ENCODE peak calls at places on chromosomes 13 and 19, in six cellular contexts. Q is heart left ventricle, S is astrocyte of the spinal cord, D is suprapubic skin, P is kidney epithelial cell, Z is right lobe of liver. M is an unnamed sample.

GRCh38 chr13:74158028-74158427 is 23.8 kb upstream of the KLF12 start:
- DNase-seq in Q (peak; percentile 30), S (peak; percentile 45), D (no peak), P (no peak), Z (no peak), M (peak; percentile 11)

GRCh38 chr19:35216833-35217707 is 11.5 kb downstream of the FAM187B start:
- DNase-seq in Q (no peak), S (no peak), D (no peak), P (no peak), Z (no peak), M (no peak)

GRCh38 chr13:101576452-101576851 is 124.0 kb downstream of the ITGBL1 start:
- DNase-seq in Q (no peak), S (peak; percentile 31), D (no peak), P (no peak), Z (no peak), M (peak; percentile 37)

GRCh38 chr19:17078038-17078919 is 2.7 kb downstream of the MYO9B start:
- DNase-seq in Q (no peak), S (no peak), D (no peak), P (no peak), Z (peak; percentile 75), M (no peak)

GRCh38 chr19:51567583-51567982 is 3.5 kb upstream of the ZNF175 start:
- DNase-seq in Q (no peak), S (no peak), D (no peak), P (no peak), Z (no peak), M (no peak)

GRCh38 chr13:111187879-111188643 is 73.0 kb downstream of the ARHGEF7 start:
- DNase-seq in Q (no peak), S (peak; percentile 64), D (no peak), P (no peak), Z (no peak), M (peak; percentile 20)

GRCh38 chr13:98285317-98285716 is 108.2 kb upstream of the RNF113B start:
- DNase-seq in Q (no peak), S (no peak), D (no peak), P (no peak), Z (no peak), M (no peak)

GRCh38 chr19:14440049-14440448 is 6.9 kb downstream of the PKN1 start:
- DNase-seq in Q (peak; percentile 84), S (no peak), D (no peak), P (no peak), Z (peak; percentile 75), M (no peak)

GRCh38 chr13:93927431-93927830 is 552.1 kb downstream of the DCT start:
- DNase-seq in Q (no peak), S (no peak), D (no peak), P (no peak), Z (no peak), M (no peak)

GRCh38 chr19:48103922-48104321 is 6.7 kb downstream of the PLA2G4C start:
- DNase-seq in Q (no peak), S (no peak), D (no peak), P (no peak), Z (no peak), M (no peak)

GRCh38 chr19:13906525-13906904 is 514 bp downstream of the CC2D1A start:
- DNase-seq in Q (no peak), S (no peak), D (no peak), P (no peak), Z (peak; percentile 66), M (no peak)

GRCh38 chr13:98254541-98254940 is 77.5 kb upstream of the RNF113B start:
- DNase-seq in Q (no peak), S (peak; percentile 75), D (no peak), P (no peak), Z (no peak), M (no peak)

GRCh38 chr13:45436332-45436731 is 18.2 kb upstream of the SLC25A30 start:
- DNase-seq in Q (no peak), S (no peak), D (no peak), P (no peak), Z (peak; percentile 59), M (no peak)

GRCh38 chr13:31067416-31068118 is 94.1 kb downstream of the HSPH1 start:
- DNase-seq in Q (no peak), S (peak; percentile 64), D (no peak), P (peak; percentile 70), Z (no peak), M (no peak)

GRCh38 chr13:67554746-67555452 is 324.8 kb upstream of the PCDH9 start:
- DNase-seq in Q (no peak), S (peak; percentile 62), D (no peak), P (no peak), Z (no peak), M (no peak)

GRCh38 chr13:99218545-99218944 is 17.9 kb downstream of the UBAC2 start:
- DNase-seq in Q (peak; percentile 82), S (peak; percentile 31), D (no peak), P (no peak), Z (peak; percentile 96), M (no peak)

GRCh38 chr13:36089130-36089529 is 42.1 kb downstream of the DCLK1 start:
- DNase-seq in Q (no peak), S (no peak), D (no peak), P (no peak), Z (no peak), M (no peak)

GRCh38 chr19:50358483-50359431 is 6.7 kb downstream of the NAPSA start:
- DNase-seq in Q (peak; percentile 81), S (peak; percentile 33), D (no peak), P (no peak), Z (peak; percentile 73), M (no peak)

GRCh38 chr19:7527516-7528191 is 5.2 kb downstream of the MCOLN1 start:
- DNase-seq in Q (no peak), S (no peak), D (no peak), P (no peak), Z (peak; percentile 53), M (no peak)
- TF ChIP-seq CTCF in Q (no peak), S (no peak), D (no peak), P (no peak), Z (no peak), M (no peak)

GRCh38 chr19:1457031-1457739 is 7.3 kb downstream of the APC2 start:
- DNase-seq in Q (no peak), S (no peak), D (no peak), P (no peak), Z (no peak), M (no peak)
- TF ChIP-seq CTCF in Q (no peak), S (no peak), D (no peak), P (no peak), Z (no peak), M (peak; percentile 9)

DNA sequence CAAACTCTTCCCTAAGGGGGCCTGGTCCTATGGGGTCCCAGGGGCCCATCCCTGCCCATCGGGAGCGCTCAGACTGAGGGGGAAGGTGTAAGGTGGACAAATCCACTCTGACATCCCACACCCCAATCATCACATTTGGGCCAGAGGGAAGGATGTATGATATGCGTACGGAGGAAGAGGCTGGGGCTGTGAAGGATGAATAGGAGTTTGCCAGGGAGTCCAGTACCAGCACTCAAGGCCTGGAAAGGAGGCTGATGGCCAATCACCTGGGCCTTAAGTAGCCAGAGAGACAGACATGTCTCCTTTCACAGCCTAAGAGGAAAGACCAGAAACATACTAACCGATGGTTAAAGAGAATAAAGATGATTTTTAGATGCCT is 14.9 kb downstream of the TJP3 start:
- DNase-seq in Q (no peak), S (no peak), D (no peak), P (no peak), Z (no peak), M (no peak)
- TF ChIP-seq CTCF in Q (no peak), S (no peak), D (no peak), P (no peak), Z (no peak), M (no peak)

GRCh38 chr13:21913010-21913409 is 242.1 kb downstream of the FGF9 start:
- DNase-seq in Q (no peak), S (no peak), D (no peak), P (no peak), Z (no peak), M (no peak)
- TF ChIP-seq CTCF in Q (no peak), S (no peak), D (no peak), P (no peak), Z (no peak), M (peak; percentile 20)

GRCh38 chr13:79490846-79491245 is 9.9 kb downstream of the NDFIP2 start:
- DNase-seq in Q (no peak), S (no peak), D (no peak), P (no peak), Z (no peak), M (no peak)
- TF ChIP-seq CTCF in Q (no peak), S (no peak), D (no peak), P (no peak), Z (no peak), M (no peak)